ENCODE peak calls at places on chromosomes 5 and 9, in six cellular contexts. G, M, O, C, J and P are unnamed samples.

GRCh38 chr5:112238473-112238872 is 180.6 kb downstream of the EPB41L4A start:
- DNase-seq in J (no peak), G (no peak), O (no peak), M (no peak), C (no peak), P (peak)

GRCh38 chr9:133075925-133076324 is 14.1 kb downstream of the CEL start:
- DNase-seq in J (peak), M (peak), O (no peak), C (no peak), G (no peak), P (peak)

GRCh38 chr5:92641031-92641962 is 939.7 kb downstream of the NR2F1-AS1 start:
- DNase-seq in M (peak), J (peak), G (no peak), C (no peak), O (no peak), P (no peak)

GRCh38 chr5:79938468-79938867 is 52.6 kb downstream of the MTX3 start:
- DNase-seq in J (no peak), G (no peak), C (no peak), M (no peak), O (peak), P (no peak)

GRCh38 chr5:174317261-174317894 is 271.9 kb downstream of the NSG2 start:
- DNase-seq in G (peak), J (peak), C (no peak), O (peak), M (peak), P (peak)

GRCh38 chr9:36725777-36726356 is 153.2 kb downstream of the MELK start:
- DNase-seq in M (no peak), O (peak), G (no peak), J (no peak), C (no peak), P (peak)

GRCh38 chr5:85576666-85577065 is 1041.1 kb upstream of the COX7C start:
- DNase-seq in O (no peak), J (no peak), G (no peak), M (peak), C (no peak), P (no peak)

GRCh38 chr9:33159058-33159759 is 7.9 kb downstream of the B4GALT1 start:
- DNase-seq in C (no peak), G (no peak), O (no peak), J (peak), M (peak), P (peak)

GRCh38 chr5:36657563-36657995 is 51.2 kb downstream of the SLC1A3 start:
- DNase-seq in C (no peak), M (peak), G (no peak), O (no peak), J (peak), P (no peak)

GRCh38 chr5:129460951-129461815 is 1.1 kb downstream of the ADAMTS19 start:
- DNase-seq in G (peak), J (no peak), C (no peak), M (peak), O (peak), P (peak)

GRCh38 chr5:24162343-24162742 is 482.4 kb downstream of the CDH10 start:
- DNase-seq in O (no peak), G (no peak), C (no peak), M (no peak), J (no peak), P (no peak)

GRCh38 chr5:39599721-39600431 is 175.1 kb upstream of the DAB2 start:
- DNase-seq in O (no peak), G (peak), C (no peak), M (peak), J (peak), P (peak)

GRCh38 chr9:132651259-132651658 is 18.5 kb downstream of the DDX31 start:
- DNase-seq in J (peak), C (no peak), G (no peak), O (no peak), M (peak), P (no peak)

GRCh38 chr5:527646-528591 is 3.7 kb upstream of the SLC9A3 start:
- DNase-seq in O (no peak), C (no peak), M (no peak), J (no peak), G (no peak), P (no peak)

GRCh38 chr9:117547321-117547720 is 132.5 kb upstream of the ASTN2 start:
- DNase-seq in O (no peak), G (no peak), M (no peak), J (no peak), C (no peak), P (no peak)

GRCh38 chr5:123035320-123035949 is 1.1 kb downstream of the PPIC start:
- DNase-seq in G (peak), M (peak), C (peak), O (peak), J (peak), P (peak)

GRCh38 chr9:35538361-35539234 is 48.7 kb downstream of the RUSC2 start:
- DNase-seq in J (peak), G (peak), O (peak), M (peak), C (no peak), P (peak)

GRCh38 chr5:141814064-141814982 is 63.9 kb downstream of the PCDH1 start:
- DNase-seq in J (no peak), C (no peak), M (peak), G (peak), O (peak), P (peak)

GRCh38 chr9:83384214-83384613 is 154.0 kb downstream of the FRMD3 start:
- DNase-seq in C (no peak), M (no peak), G (no peak), O (no peak), J (no peak), P (no peak)

GRCh38 chr5:179324760-179325295 is 20.4 kb downstream of the ADAMTS2 start:
- DNase-seq in O (no peak), J (no peak), C (no peak), M (no peak), G (no peak), P (no peak)
- H2BK15ac ChIP-seq in O (no peak), J (no peak), C (no peak), M (no peak), G (peak), P (no peak)

DNA sequence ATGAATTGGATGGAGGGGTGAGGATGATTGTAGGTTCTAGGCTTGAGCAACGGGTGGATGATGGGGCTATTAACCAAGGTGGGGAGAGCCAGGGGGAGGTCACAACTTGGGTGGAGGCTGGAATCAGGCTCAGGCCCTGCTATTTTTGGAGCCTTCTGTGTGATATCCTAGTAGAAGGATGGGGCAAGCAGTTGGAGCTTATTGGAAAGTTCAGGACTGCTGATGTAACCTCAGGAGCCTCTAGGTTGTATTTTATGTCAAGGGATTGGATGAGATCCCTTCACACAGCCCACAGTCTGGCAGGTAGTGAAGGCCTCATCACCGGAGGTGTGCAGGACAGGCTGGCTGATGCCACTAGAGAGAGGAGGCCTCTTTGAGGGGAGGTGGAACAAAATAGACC is 11.2 kb upstream of the RPS14 start:
- DNase-seq in O (no peak), C (no peak), G (no peak), J (no peak), M (no peak), P (no peak)
- H2AK5ac ChIP-seq in O (no peak), C (no peak), G (peak), J (peak), M (peak), P (peak)

GRCh38 chr5:179872356-179873160 is 13.9 kb upstream of the MRNIP start:
- DNase-seq in M (no peak), G (no peak), O (no peak), C (no peak), J (no peak), P (no peak)
- H2BK15ac ChIP-seq in M (no peak), G (no peak), O (no peak), C (no peak), J (no peak), P (no peak)

DNA sequence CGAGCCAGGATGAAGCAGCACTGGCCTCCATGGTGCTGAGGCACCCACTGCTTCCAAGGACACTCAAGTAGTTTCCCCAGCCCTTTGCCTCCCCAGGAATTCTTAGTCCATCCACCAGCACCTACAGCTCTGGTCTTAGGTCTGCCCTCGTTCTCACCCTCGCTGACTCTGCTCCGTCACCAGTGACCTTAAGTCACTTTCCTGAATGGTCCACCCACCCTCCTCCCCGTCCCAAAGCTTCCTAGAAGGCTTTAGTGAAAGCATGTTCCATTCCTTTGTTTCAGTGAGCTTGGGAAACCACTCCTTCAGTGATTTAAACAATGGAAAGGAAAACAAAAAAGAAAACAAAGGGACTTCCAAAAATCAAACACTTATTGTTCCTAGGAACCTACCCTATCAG is 54.6 kb upstream of the MAP3K1 start:
- DNase-seq in O (no peak), C (no peak), J (no peak), G (peak), M (no peak), P (peak)
- H2AK5ac ChIP-seq in O (no peak), C (no peak), J (no peak), G (no peak), M (no peak), P (no peak)

GRCh38 chr9:76090330-76090729 is 199.9 kb downstream of the PCSK5 start:
- DNase-seq in C (no peak), O (no peak), G (no peak), M (no peak), J (no peak), P (no peak)
- H2BK15ac ChIP-seq in C (no peak), O (no peak), G (no peak), M (no peak), J (no peak), P (no peak)

GRCh38 chr9:131530930-131531832 is at the start of gene UCK1:
- DNase-seq in J (peak), G (peak), M (peak), C (peak), O (peak), P (peak)
- H2AK5ac ChIP-seq in J (peak), G (peak), M (no peak), C (no peak), O (no peak), P (no peak)

DNA sequence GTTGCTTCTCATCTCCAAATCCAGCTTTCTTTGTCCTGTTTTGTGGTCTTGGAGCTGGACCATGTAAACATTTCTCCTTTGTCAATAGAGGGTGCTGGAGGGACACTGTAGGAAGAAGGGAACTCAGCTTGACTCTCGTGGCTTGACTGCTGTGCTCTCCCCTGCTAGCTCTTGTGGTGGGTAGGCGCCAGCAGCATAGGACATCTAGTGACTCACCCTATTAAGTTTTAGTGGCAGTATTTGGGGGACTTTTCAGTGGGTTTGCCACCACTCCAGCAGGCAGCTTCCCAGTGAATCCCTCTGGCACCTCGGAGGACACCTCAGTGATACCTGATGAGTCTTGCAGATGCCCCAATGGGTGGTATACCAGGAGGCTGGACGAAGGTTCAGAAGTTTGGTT is 97.8 kb downstream of the TSSK1B start:
- DNase-seq in G (no peak), O (peak), M (peak), C (peak), J (peak), P (peak)
- H2BK15ac ChIP-seq in G (no peak), O (no peak), M (no peak), C (no peak), J (no peak), P (no peak)

GRCh38 chr9:113624721-113625120 is 161.2 kb downstream of the RGS3 start:
- DNase-seq in M (peak), O (peak), G (no peak), J (peak), C (no peak), P (no peak)
- H2AK5ac ChIP-seq in M (peak), O (no peak), G (no peak), J (peak), C (no peak), P (no peak)

DNA sequence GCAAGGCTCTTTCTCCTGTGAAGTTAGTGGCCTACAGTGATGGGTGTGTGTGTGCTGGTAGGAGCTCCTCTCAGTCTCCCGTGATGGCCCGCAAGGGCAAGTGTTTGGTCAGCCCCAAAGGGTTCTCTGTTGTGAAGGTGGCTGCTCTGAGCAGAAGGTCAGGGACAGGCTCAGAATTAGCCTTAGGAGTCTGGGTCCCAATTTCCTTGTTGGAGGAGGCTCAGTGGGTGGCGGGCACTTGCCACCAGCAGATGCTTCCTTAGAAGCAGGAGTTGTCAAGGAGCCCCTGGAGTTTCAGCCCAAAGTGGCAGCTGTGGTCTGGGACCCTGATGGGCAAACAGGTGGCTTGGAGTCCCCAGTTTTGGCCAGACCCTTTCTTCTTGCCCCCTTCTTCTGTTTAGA is 154.4 kb downstream of the MACROH2A1 start:
- DNase-seq in G (no peak), J (no peak), C (no peak), O (peak), M (no peak), P (no peak)
- H2BK15ac ChIP-seq in G (no peak), J (peak), C (no peak), O (no peak), M (peak), P (no peak)

GRCh38 chr5:14142856-14143508 is at the start of gene TRIO:
- DNase-seq in C (peak), O (peak), M (peak), J (peak), G (peak), P (peak)
- H2AK5ac ChIP-seq in C (no peak), O (no peak), M (peak), J (peak), G (peak), P (no peak)